ENCODE peak calls at places on chromosomes 6 and 20, in seven cellular contexts. One of them, this sample, is unnamed.

GRCh38 chr6:106927531-106928398 is 46.8 kb downstream of the CD24 start:
- DNase-seq in NCI-H1417 treated with DMSO at 0.1 percent for 48 hours: no peak
- DNase-seq in Panc1: no peak
- DNase-seq in ELR: peak
- DNase-seq in foreskin fibroblast: peak
- DNase-seq in colonic mucosa: peak
- DNase-seq in activated T-helper 1 cell treated with anti-CD3 and anti-CD28 coated beads, Interleukin-12 subunit alpha, Interleukin-12 subunit beta, Interleukin-2, Interleukin-4 antibody, amounts not matched to agents 30 ng/mL and 10 ng/mL and 1 ng/mL, durations not matched to agents 14 hours and 24 hours and 36 hours: no peak
- DNase-seq in this sample: peak

GRCh38 chr6:144408151-144408550 is 123.0 kb downstream of the UTRN start:
- DNase-seq in NCI-H1417 treated with DMSO at 0.1 percent for 48 hours: no peak
- DNase-seq in Panc1: no peak
- DNase-seq in ELR: no peak
- DNase-seq in foreskin fibroblast: peak
- DNase-seq in colonic mucosa: no peak
- DNase-seq in activated T-helper 1 cell treated with anti-CD3 and anti-CD28 coated beads, Interleukin-12 subunit alpha, Interleukin-12 subunit beta, Interleukin-2, Interleukin-4 antibody, amounts not matched to agents 30 ng/mL and 10 ng/mL and 1 ng/mL, durations not matched to agents 14 hours and 24 hours and 36 hours: no peak
- DNase-seq in this sample: no peak

GRCh38 chr6:151179321-151179720 is 60.4 kb upstream of the AKAP12 start:
- DNase-seq in NCI-H1417 treated with DMSO at 0.1 percent for 48 hours: no peak
- DNase-seq in Panc1: no peak
- DNase-seq in ELR: peak
- DNase-seq in foreskin fibroblast: peak
- DNase-seq in colonic mucosa: no peak
- DNase-seq in activated T-helper 1 cell treated with anti-CD3 and anti-CD28 coated beads, Interleukin-12 subunit alpha, Interleukin-12 subunit beta, Interleukin-2, Interleukin-4 antibody, amounts not matched to agents 30 ng/mL and 10 ng/mL and 1 ng/mL, durations not matched to agents 14 hours and 24 hours and 36 hours: no peak
- DNase-seq in this sample: peak

GRCh38 chr20:41054463-41055230 is 26.0 kb downstream of the TOP1 start:
- DNase-seq in NCI-H1417 treated with DMSO at 0.1 percent for 48 hours: no peak
- DNase-seq in Panc1: no peak
- DNase-seq in ELR: no peak
- DNase-seq in foreskin fibroblast: no peak
- DNase-seq in colonic mucosa: no peak
- DNase-seq in activated T-helper 1 cell treated with anti-CD3 and anti-CD28 coated beads, Interleukin-12 subunit alpha, Interleukin-12 subunit beta, Interleukin-2, Interleukin-4 antibody, amounts not matched to agents 30 ng/mL and 10 ng/mL and 1 ng/mL, durations not matched to agents 14 hours and 24 hours and 36 hours: no peak
- DNase-seq in this sample: no peak

GRCh38 chr20:61050491-61050890 is 201.6 kb upstream of the CDH4 start:
- DNase-seq in NCI-H1417 treated with DMSO at 0.1 percent for 48 hours: no peak
- DNase-seq in Panc1: no peak
- DNase-seq in ELR: no peak
- DNase-seq in foreskin fibroblast: no peak
- DNase-seq in colonic mucosa: no peak
- DNase-seq in activated T-helper 1 cell treated with anti-CD3 and anti-CD28 coated beads, Interleukin-12 subunit alpha, Interleukin-12 subunit beta, Interleukin-2, Interleukin-4 antibody, amounts not matched to agents 30 ng/mL and 10 ng/mL and 1 ng/mL, durations not matched to agents 14 hours and 24 hours and 36 hours: no peak
- DNase-seq in this sample: no peak

GRCh38 chr6:91029211-91029610 is 442.3 kb upstream of the MAP3K7 start:
- DNase-seq in NCI-H1417 treated with DMSO at 0.1 percent for 48 hours: no peak
- DNase-seq in Panc1: no peak
- DNase-seq in ELR: no peak
- DNase-seq in foreskin fibroblast: no peak
- DNase-seq in colonic mucosa: no peak
- DNase-seq in activated T-helper 1 cell treated with anti-CD3 and anti-CD28 coated beads, Interleukin-12 subunit alpha, Interleukin-12 subunit beta, Interleukin-2, Interleukin-4 antibody, amounts not matched to agents 30 ng/mL and 10 ng/mL and 1 ng/mL, durations not matched to agents 14 hours and 24 hours and 36 hours: no peak
- DNase-seq in this sample: no peak

GRCh38 chr6:3297909-3298308 is 39.2 kb downstream of the PSMG4 start:
- DNase-seq in NCI-H1417 treated with DMSO at 0.1 percent for 48 hours: no peak
- DNase-seq in Panc1: no peak
- DNase-seq in ELR: no peak
- DNase-seq in foreskin fibroblast: no peak
- DNase-seq in colonic mucosa: no peak
- DNase-seq in activated T-helper 1 cell treated with anti-CD3 and anti-CD28 coated beads, Interleukin-12 subunit alpha, Interleukin-12 subunit beta, Interleukin-2, Interleukin-4 antibody, amounts not matched to agents 30 ng/mL and 10 ng/mL and 1 ng/mL, durations not matched to agents 14 hours and 24 hours and 36 hours: no peak
- DNase-seq in this sample: no peak

GRCh38 chr6:33719326-33719987 is 8.0 kb upstream of the UQCC2 start:
- DNase-seq in NCI-H1417 treated with DMSO at 0.1 percent for 48 hours: no peak
- DNase-seq in Panc1: no peak
- DNase-seq in ELR: no peak
- DNase-seq in foreskin fibroblast: no peak
- DNase-seq in colonic mucosa: no peak
- DNase-seq in activated T-helper 1 cell treated with anti-CD3 and anti-CD28 coated beads, Interleukin-12 subunit alpha, Interleukin-12 subunit beta, Interleukin-2, Interleukin-4 antibody, amounts not matched to agents 30 ng/mL and 10 ng/mL and 1 ng/mL, durations not matched to agents 14 hours and 24 hours and 36 hours: no peak
- DNase-seq in this sample: no peak

GRCh38 chr6:150633466-150633795 is 33.7 kb downstream of the PLEKHG1 start:
- DNase-seq in NCI-H1417 treated with DMSO at 0.1 percent for 48 hours: no peak
- DNase-seq in Panc1: no peak
- DNase-seq in ELR: no peak
- DNase-seq in foreskin fibroblast: no peak
- DNase-seq in colonic mucosa: no peak
- DNase-seq in activated T-helper 1 cell treated with anti-CD3 and anti-CD28 coated beads, Interleukin-12 subunit alpha, Interleukin-12 subunit beta, Interleukin-2, Interleukin-4 antibody, amounts not matched to agents 30 ng/mL and 10 ng/mL and 1 ng/mL, durations not matched to agents 14 hours and 24 hours and 36 hours: no peak
- DNase-seq in this sample: no peak

GRCh38 chr20:63625771-63626423 is 1.0 kb downstream of the GMEB2 start:
- DNase-seq in NCI-H1417 treated with DMSO at 0.1 percent for 48 hours: no peak
- DNase-seq in Panc1: no peak
- DNase-seq in ELR: peak
- DNase-seq in foreskin fibroblast: no peak
- DNase-seq in colonic mucosa: no peak
- DNase-seq in activated T-helper 1 cell treated with anti-CD3 and anti-CD28 coated beads, Interleukin-12 subunit alpha, Interleukin-12 subunit beta, Interleukin-2, Interleukin-4 antibody, amounts not matched to agents 30 ng/mL and 10 ng/mL and 1 ng/mL, durations not matched to agents 14 hours and 24 hours and 36 hours: no peak
- DNase-seq in this sample: peak

GRCh38 chr6:6176829-6177228 is 143.6 kb downstream of the F13A1 start:
- DNase-seq in NCI-H1417 treated with DMSO at 0.1 percent for 48 hours: no peak
- DNase-seq in Panc1: no peak
- DNase-seq in ELR: no peak
- DNase-seq in foreskin fibroblast: no peak
- DNase-seq in colonic mucosa: no peak
- DNase-seq in activated T-helper 1 cell treated with anti-CD3 and anti-CD28 coated beads, Interleukin-12 subunit alpha, Interleukin-12 subunit beta, Interleukin-2, Interleukin-4 antibody, amounts not matched to agents 30 ng/mL and 10 ng/mL and 1 ng/mL, durations not matched to agents 14 hours and 24 hours and 36 hours: no peak
- DNase-seq in this sample: no peak

GRCh38 chr6:31090973-31091364 is 21.4 kb downstream of the C6orf15 start:
- DNase-seq in NCI-H1417 treated with DMSO at 0.1 percent for 48 hours: no peak
- DNase-seq in Panc1: no peak
- DNase-seq in ELR: no peak
- DNase-seq in foreskin fibroblast: no peak
- DNase-seq in colonic mucosa: peak
- DNase-seq in activated T-helper 1 cell treated with anti-CD3 and anti-CD28 coated beads, Interleukin-12 subunit alpha, Interleukin-12 subunit beta, Interleukin-2, Interleukin-4 antibody, amounts not matched to agents 30 ng/mL and 10 ng/mL and 1 ng/mL, durations not matched to agents 14 hours and 24 hours and 36 hours: no peak
- DNase-seq in this sample: no peak

GRCh38 chr6:26223213-26223612 is 136.0 kb downstream of the HFE start:
- DNase-seq in NCI-H1417 treated with DMSO at 0.1 percent for 48 hours: peak
- DNase-seq in Panc1: no peak
- DNase-seq in ELR: peak
- DNase-seq in foreskin fibroblast: no peak
- DNase-seq in colonic mucosa: no peak
- DNase-seq in activated T-helper 1 cell treated with anti-CD3 and anti-CD28 coated beads, Interleukin-12 subunit alpha, Interleukin-12 subunit beta, Interleukin-2, Interleukin-4 antibody, amounts not matched to agents 30 ng/mL and 10 ng/mL and 1 ng/mL, durations not matched to agents 14 hours and 24 hours and 36 hours: no peak
- DNase-seq in this sample: peak

GRCh38 chr20:46378390-46379009 is 27.9 kb downstream of the ELMO2 start:
- DNase-seq in NCI-H1417 treated with DMSO at 0.1 percent for 48 hours: no peak
- DNase-seq in Panc1: no peak
- DNase-seq in ELR: no peak
- DNase-seq in foreskin fibroblast: no peak
- DNase-seq in colonic mucosa: no peak
- DNase-seq in activated T-helper 1 cell treated with anti-CD3 and anti-CD28 coated beads, Interleukin-12 subunit alpha, Interleukin-12 subunit beta, Interleukin-2, Interleukin-4 antibody, amounts not matched to agents 30 ng/mL and 10 ng/mL and 1 ng/mL, durations not matched to agents 14 hours and 24 hours and 36 hours: no peak
- DNase-seq in this sample: peak